ENCODE peak calls at places on chromosomes 4 and X, in six cellular contexts. U is astrocyte, B is PC-3, C is kidney, W is Caco-2, R is H9. Y is an unnamed sample.
A peak's percentile ranks its signal among the peaks of the same experiment; 100 is the strongest.

GRCh38 chrX:71815121-71815905 is 52.2 kb downstream of the CXorf49B start:
- DNase-seq in U (no peak), B (no peak), C (peak; percentile 54), W (no peak), R (no peak), Y (no peak)

GRCh38 chr4:86233681-86234080 is 126.2 kb downstream of the MAPK10 start:
- DNase-seq in U (peak; percentile 93), B (no peak), C (no peak), W (no peak), R (no peak), Y (no peak)

GRCh38 chr4:133000012-133000411 is 149.1 kb upstream of the PCDH10 start:
- DNase-seq in U (peak; percentile 75), B (no peak), C (no peak), W (no peak), R (no peak), Y (no peak)

GRCh38 chrX:13081385-13082285 is 37.2 kb upstream of the FAM9C start:
- DNase-seq in U (no peak), B (no peak), C (no peak), W (no peak), R (no peak), Y (no peak)

GRCh38 chrX:118802857-118803256 is 20.8 kb upstream of the ZCCHC12 start:
- DNase-seq in U (peak; percentile 20), B (peak; percentile 10), C (no peak), W (no peak), R (no peak), Y (no peak)

GRCh38 chr4:105474110-105474518 is 252 bp upstream of the PPA2 start:
- DNase-seq in U (no peak), B (no peak), C (no peak), W (peak; percentile 84), R (peak; percentile 88), Y (peak; percentile 92)

GRCh38 chr4:25816591-25817058 is 46.2 kb downstream of the SEL1L3 start:
- DNase-seq in U (no peak), B (no peak), C (no peak), W (no peak), R (no peak), Y (no peak)

GRCh38 chrX:149638860-149639259 is 7.3 kb upstream of the TMEM185A start:
- DNase-seq in U (peak; percentile 77), B (no peak), C (no peak), W (no peak), R (no peak), Y (no peak)

GRCh38 chr4:85603437-85604336 is 128.7 kb downstream of the ARHGAP24 start:
- DNase-seq in U (peak; percentile 7), B (no peak), C (no peak), W (no peak), R (no peak), Y (no peak)

GRCh38 chr4:88865466-88865865 is 167.8 kb upstream of the NAP1L5 start:
- DNase-seq in U (no peak), B (no peak), C (no peak), W (no peak), R (no peak), Y (no peak)

GRCh38 chrX:66015152-66015827 is 24.6 kb downstream of the VSIG4 start:
- DNase-seq in U (no peak), B (no peak), C (peak; percentile 45), W (no peak), R (no peak), Y (no peak)

GRCh38 chr4:169899295-169899694 is 126.9 kb downstream of the MFAP3L start:
- DNase-seq in U (peak; percentile 87), B (peak; percentile 34), C (no peak), W (no peak), R (no peak), Y (no peak)
- TF ChIP-seq CTCF in U (no peak), B (no peak), C (no peak), W (no peak), R (no peak), Y (no peak)

GRCh38 chr4:4308800-4309441 is 18.9 kb downstream of the ZBTB49 start:
- DNase-seq in U (peak; percentile 68), B (no peak), C (no peak), W (no peak), R (no peak), Y (no peak)
- H3K9me3 ChIP-seq in U (no peaks in the 10 kb centered on the region), B (no peaks in the 10 kb centered on the region), C (no peaks in the 10 kb centered on the region), W (no peaks in the 10 kb centered on the region), R (no peaks in the 10 kb centered on the region), Y (no peaks in the 10 kb centered on the region)

GRCh38 chr4:90120815-90121214 is 6.4 kb upstream of the CCSER1 start:
- DNase-seq in U (no peak), B (no peak), C (no peak), W (no peak), R (no peak), Y (no peak)

GRCh38 chr4:90121961-90122748 is 5.0 kb upstream of the CCSER1 start:
- DNase-seq in U (peak; percentile 69), B (peak; percentile 91), C (no peak), W (no peak), R (no peak), Y (no peak)

GRCh38 chr4:90118547-90119211 is 8.5 kb upstream of the CCSER1 start:
- DNase-seq in U (no peak), B (no peak), C (no peak), W (no peak), R (no peak), Y (no peak)

GRCh38 chr4:90120037-90120436 is 7.2 kb upstream of the CCSER1 start:
- DNase-seq in U (no peak), B (peak; percentile 22), C (no peak), W (no peak), R (no peak), Y (no peak)
- TF ChIP-seq CTCF in U (no peak), B (peak; percentile 33), C (no peak), W (no peak), R (peak; percentile 61), Y (no peak)

GRCh38 chrX:51155157-51155556 is 177.5 kb upstream of the NUDT10 start:
- DNase-seq in U (no peak), B (no peak), C (no peak), W (no peak), R (no peak), Y (no peak)
- H3K9me3 ChIP-seq in U (no peaks in the 10 kb centered on the region), B (no peaks in the 10 kb centered on the region), C (no peaks in the 10 kb centered on the region), W (no peaks in the 10 kb centered on the region), R (peaks cover 28% of the 10 kb centered on the region), Y (no peaks in the 10 kb centered on the region)

Y was measured in testis.